ENCODE peak calls at places on chromosomes 12 and 14, in six cellular contexts. One of them, this sample, is unnamed.

GRCh38 chr12:109568486-109568885 is 4.8 kb downstream of the MMAB start:
- DNase-seq in A549: no peak
- DNase-seq in suprapubic skin: no peak
- DNase-seq in GM13977: no peak
- DNase-seq in DND-41: no peak
- DNase-seq in Panc1: no peak
- DNase-seq in this sample: no peak

GRCh38 chr12:3202734-3203446 is 125.7 kb downstream of the TSPAN9 start:
- DNase-seq in A549: peak
- DNase-seq in suprapubic skin: no peak
- DNase-seq in GM13977: peak
- DNase-seq in DND-41: peak
- DNase-seq in Panc1: peak
- DNase-seq in this sample: peak

GRCh38 chr12:81598205-81598604 is 160.9 kb downstream of the PPFIA2 start:
- DNase-seq in A549: no peak
- DNase-seq in suprapubic skin: no peak
- DNase-seq in GM13977: no peak
- DNase-seq in DND-41: no peak
- DNase-seq in Panc1: no peak
- DNase-seq in this sample: no peak

GRCh38 chr14:99899578-99900178 is 106.5 kb downstream of the EML1 start:
- DNase-seq in A549: no peak
- DNase-seq in suprapubic skin: no peak
- DNase-seq in GM13977: no peak
- DNase-seq in DND-41: no peak
- DNase-seq in Panc1: no peak
- DNase-seq in this sample: no peak

GRCh38 chr12:120820885-120821510 is 83.2 kb downstream of the SPPL3 start:
- DNase-seq in A549: no peak
- DNase-seq in suprapubic skin: no peak
- DNase-seq in GM13977: no peak
- DNase-seq in DND-41: no peak
- DNase-seq in Panc1: no peak
- DNase-seq in this sample: no peak

GRCh38 chr12:111673503-111673902 is 12.3 kb downstream of the BRAP start:
- DNase-seq in A549: no peak
- DNase-seq in suprapubic skin: no peak
- DNase-seq in GM13977: no peak
- DNase-seq in DND-41: no peak
- DNase-seq in Panc1: no peak
- DNase-seq in this sample: no peak

GRCh38 chr12:90170740-90171139 is 462.1 kb upstream of the ATP2B1 start:
- DNase-seq in A549: no peak
- DNase-seq in suprapubic skin: no peak
- DNase-seq in GM13977: no peak
- DNase-seq in DND-41: no peak
- DNase-seq in Panc1: no peak
- DNase-seq in this sample: no peak

GRCh38 chr14:75689012-75689411 is 28.0 kb downstream of the TTLL5 start:
- DNase-seq in A549: no peak
- DNase-seq in suprapubic skin: no peak
- DNase-seq in GM13977: no peak
- DNase-seq in DND-41: no peak
- DNase-seq in Panc1: no peak
- DNase-seq in this sample: no peak

GRCh38 chr14:51869426-51870113 is 9.2 kb downstream of the GNG2 start:
- DNase-seq in A549: no peak
- DNase-seq in suprapubic skin: no peak
- DNase-seq in GM13977: no peak
- DNase-seq in DND-41: no peak
- DNase-seq in Panc1: no peak
- DNase-seq in this sample: no peak

GRCh38 chr12:42240131-42240750 is 2.2 kb upstream of the YAF2 start:
- DNase-seq in A549: no peak
- DNase-seq in suprapubic skin: no peak
- DNase-seq in GM13977: no peak
- DNase-seq in DND-41: no peak
- DNase-seq in Panc1: no peak
- DNase-seq in this sample: no peak

GRCh38 chr12:78018146-78018910 is 187.6 kb downstream of the NAV3 start:
- DNase-seq in A549: no peak
- DNase-seq in suprapubic skin: no peak
- DNase-seq in GM13977: no peak
- DNase-seq in DND-41: no peak
- DNase-seq in Panc1: no peak
- DNase-seq in this sample: no peak

GRCh38 chr12:67358686-67359374 is 89.7 kb downstream of the CAND1 start:
- DNase-seq in A549: no peak
- DNase-seq in suprapubic skin: no peak
- DNase-seq in GM13977: no peak
- DNase-seq in DND-41: peak
- DNase-seq in Panc1: no peak
- DNase-seq in this sample: no peak

GRCh38 chr12:78585132-78585531 is 279.4 kb upstream of the SYT1 start:
- DNase-seq in A549: no peak
- DNase-seq in suprapubic skin: no peak
- DNase-seq in GM13977: no peak
- DNase-seq in DND-41: no peak
- DNase-seq in Panc1: no peak
- DNase-seq in this sample: no peak

GRCh38 chr12:1531160-1531653 is 63.2 kb downstream of the FBXL14 start:
- DNase-seq in A549: no peak
- DNase-seq in suprapubic skin: no peak
- DNase-seq in GM13977: no peak
- DNase-seq in DND-41: no peak
- DNase-seq in Panc1: no peak
- DNase-seq in this sample: no peak

GRCh38 chr12:88266851-88267360 is 124.8 kb downstream of the TMTC3 start:
- DNase-seq in A549: no peak
- DNase-seq in suprapubic skin: no peak
- DNase-seq in GM13977: no peak
- DNase-seq in DND-41: no peak
- DNase-seq in Panc1: no peak
- DNase-seq in this sample: no peak

GRCh38 chr14:50955373-50956043 is 11.2 kb upstream of the PYGL start:
- DNase-seq in A549: peak
- DNase-seq in suprapubic skin: peak
- DNase-seq in GM13977: no peak
- DNase-seq in DND-41: peak
- DNase-seq in Panc1: peak
- DNase-seq in this sample: no peak

GRCh38 chr14:96104469-96105057 is 65.4 kb downstream of the C14orf132 start:
- DNase-seq in A549: peak
- DNase-seq in suprapubic skin: peak
- DNase-seq in GM13977: peak
- DNase-seq in DND-41: no peak
- DNase-seq in Panc1: no peak
- DNase-seq in this sample: peak

GRCh38 chr12:84842406-84843013 is 70.1 kb downstream of the SLC6A15 start:
- DNase-seq in A549: peak
- DNase-seq in suprapubic skin: no peak
- DNase-seq in GM13977: peak
- DNase-seq in DND-41: no peak
- DNase-seq in Panc1: peak
- DNase-seq in this sample: no peak

GRCh38 chr14:35961697-35962274 is 135.6 kb downstream of the BRMS1L start:
- DNase-seq in A549: no peak
- DNase-seq in suprapubic skin: no peak
- DNase-seq in GM13977: no peak
- DNase-seq in DND-41: no peak
- DNase-seq in Panc1: no peak
- DNase-seq in this sample: no peak

GRCh38 chr12:94207467-94208432 is 59.4 kb downstream of the PLXNC1 start:
- DNase-seq in A549: no peak
- DNase-seq in suprapubic skin: no peak
- DNase-seq in GM13977: peak
- DNase-seq in DND-41: no peak
- DNase-seq in Panc1: no peak
- DNase-seq in this sample: no peak

GRCh38 chr14:91415794-91416743 is 1.6 kb downstream of the CCDC88C start:
- DNase-seq in A549: no peak
- DNase-seq in suprapubic skin: no peak
- DNase-seq in GM13977: peak
- DNase-seq in DND-41: peak
- DNase-seq in Panc1: no peak
- DNase-seq in this sample: no peak

GRCh38 chr12:53225635-53226424 is 6.2 kb downstream of the RARG start:
- DNase-seq in A549: no peak
- DNase-seq in suprapubic skin: no peak
- DNase-seq in GM13977: no peak
- DNase-seq in DND-41: no peak
- DNase-seq in Panc1: no peak
- DNase-seq in this sample: no peak

GRCh38 chr12:53223391-53224267 is 8.4 kb downstream of the RARG start:
- DNase-seq in A549: no peak
- DNase-seq in suprapubic skin: no peak
- DNase-seq in GM13977: no peak
- DNase-seq in DND-41: peak
- DNase-seq in Panc1: no peak
- DNase-seq in this sample: no peak

GRCh38 chr12:53223006-53223305 is 9.1 kb downstream of the RARG start:
- DNase-seq in A549: no peak
- DNase-seq in suprapubic skin: no peak
- DNase-seq in GM13977: no peak
- DNase-seq in DND-41: no peak
- DNase-seq in Panc1: no peak
- DNase-seq in this sample: no peak

GRCh38 chr12:53224897-53225634 is 6.9 kb downstream of the RARG start:
- DNase-seq in A549: no peak
- DNase-seq in suprapubic skin: no peak
- DNase-seq in GM13977: no peak
- DNase-seq in DND-41: no peak
- DNase-seq in Panc1: no peak
- DNase-seq in this sample: no peak

DNA sequence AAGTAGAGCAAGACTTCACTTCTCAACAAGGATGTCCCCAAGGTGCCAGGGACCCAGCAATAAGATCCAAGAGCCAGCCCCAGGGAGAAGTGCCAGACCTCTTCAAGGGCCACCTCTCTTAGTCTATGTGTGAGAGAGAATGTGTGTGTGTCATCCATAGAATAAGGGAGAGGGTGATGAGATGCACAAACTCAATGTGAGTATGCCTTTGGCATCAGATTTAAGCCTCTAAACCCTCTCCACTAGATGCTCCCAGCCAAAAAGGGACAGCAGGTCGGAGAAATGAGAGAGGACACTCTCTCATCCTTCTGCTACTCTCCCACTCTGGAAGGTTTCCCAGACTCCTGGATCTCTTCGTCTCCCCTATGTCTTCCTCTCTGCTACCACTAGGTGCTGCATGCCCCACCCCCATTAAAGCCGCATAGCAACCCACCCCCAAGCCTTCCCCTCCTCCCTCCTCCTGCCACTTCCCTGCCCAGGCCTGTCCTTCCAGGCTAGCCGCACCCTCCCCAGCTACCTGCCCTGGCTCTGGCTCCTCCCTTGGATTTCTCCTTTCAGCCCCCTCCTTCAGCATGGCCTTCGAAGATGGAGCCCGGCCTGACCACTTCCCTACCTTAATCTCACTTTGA is 7.6 kb downstream of the RARG start:
- DNase-seq in A549: peak
- DNase-seq in suprapubic skin: peak
- DNase-seq in GM13977: no peak
- DNase-seq in DND-41: no peak
- DNase-seq in Panc1: no peak
- DNase-seq in this sample: no peak
- TF ChIP-seq CTCF in A549: peak
- TF ChIP-seq CTCF in suprapubic skin: no peak
- TF ChIP-seq CTCF in GM13977: no peak
- TF ChIP-seq CTCF in DND-41: peak
- TF ChIP-seq CTCF in Panc1: no peak
- TF ChIP-seq CTCF in this sample: no peak

DNA sequence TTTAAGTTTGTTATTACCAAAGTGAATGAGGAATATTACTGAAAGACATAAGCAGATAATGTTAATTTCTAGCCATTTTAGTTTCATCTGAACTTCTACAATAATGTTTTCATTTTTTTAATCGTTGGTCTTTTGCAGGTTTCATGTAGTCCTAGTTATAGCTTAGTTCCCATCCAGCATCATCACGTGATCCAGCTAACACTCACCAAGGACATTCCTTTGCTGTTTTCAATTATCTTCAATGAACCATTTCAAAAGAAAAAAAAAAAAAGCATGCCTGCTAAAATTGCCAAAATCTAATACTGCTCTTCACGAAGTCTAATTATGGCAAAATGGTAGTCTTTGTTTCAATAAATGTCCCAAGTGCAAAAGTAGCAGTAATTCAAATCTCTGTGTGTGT is 187.7 kb upstream of the ATXN7L3B start:
- DNase-seq in A549: no peak
- DNase-seq in suprapubic skin: no peak
- DNase-seq in GM13977: no peak
- DNase-seq in DND-41: no peak
- DNase-seq in Panc1: no peak
- DNase-seq in this sample: no peak
- TF ChIP-seq CTCF in A549: no peak
- TF ChIP-seq CTCF in suprapubic skin: no peak
- TF ChIP-seq CTCF in GM13977: no peak
- TF ChIP-seq CTCF in DND-41: no peak
- TF ChIP-seq CTCF in Panc1: no peak
- TF ChIP-seq CTCF in this sample: no peak

DNA sequence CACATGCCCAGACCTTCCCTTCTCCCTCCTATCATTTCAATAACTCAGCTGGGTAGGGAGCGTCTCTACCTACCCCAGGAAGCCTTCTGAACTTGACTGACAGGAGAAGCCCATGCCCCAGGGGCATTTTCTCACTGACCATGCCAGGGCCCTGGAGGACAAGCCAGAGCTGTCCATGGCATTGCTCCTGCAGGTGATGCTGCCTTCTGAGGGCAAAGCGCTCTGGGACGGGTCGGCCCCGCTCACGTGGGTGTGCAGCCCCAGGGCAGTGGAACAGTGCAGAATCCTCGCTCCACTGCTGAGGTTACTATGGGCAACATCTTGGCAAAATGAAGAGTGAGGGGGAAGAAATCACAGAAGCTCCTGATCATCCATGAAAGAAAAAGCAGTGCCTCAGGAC is 28.5 kb upstream of the CIPC start:
- DNase-seq in A549: no peak
- DNase-seq in suprapubic skin: no peak
- DNase-seq in GM13977: no peak
- DNase-seq in DND-41: no peak
- DNase-seq in Panc1: no peak
- DNase-seq in this sample: no peak
- TF ChIP-seq CTCF in A549: no peak
- TF ChIP-seq CTCF in suprapubic skin: no peak
- TF ChIP-seq CTCF in GM13977: no peak
- TF ChIP-seq CTCF in DND-41: no peak
- TF ChIP-seq CTCF in Panc1: no peak
- TF ChIP-seq CTCF in this sample: no peak

DNA sequence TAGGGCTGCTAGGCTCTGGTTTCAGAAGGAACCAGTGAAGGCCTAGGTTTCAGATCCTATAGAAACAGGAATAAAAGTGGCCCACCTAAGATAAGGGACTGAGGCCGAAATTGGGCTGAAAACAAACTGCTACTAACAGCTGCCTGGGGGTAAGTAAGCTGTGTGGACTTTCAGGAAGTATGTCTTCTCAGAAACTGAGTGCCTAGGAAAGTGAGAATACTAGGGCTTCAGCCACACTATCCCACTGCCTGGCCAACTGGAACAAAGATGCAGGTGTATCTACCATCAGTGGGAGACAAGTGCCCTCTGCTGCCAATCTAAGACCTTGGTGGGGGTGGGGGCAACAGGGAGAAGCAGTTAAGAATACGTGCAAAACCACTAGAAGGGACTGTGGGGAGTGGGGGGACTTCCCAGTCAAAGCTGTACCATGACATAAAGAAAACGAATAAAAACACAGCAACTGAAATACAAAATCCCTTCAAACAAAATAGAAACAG is 82.5 kb downstream of the MED13L start:
- DNase-seq in A549: no peak
- DNase-seq in suprapubic skin: no peak
- DNase-seq in GM13977: peak
- DNase-seq in DND-41: peak
- DNase-seq in Panc1: no peak
- DNase-seq in this sample: no peak
- TF ChIP-seq CTCF in A549: no peak
- TF ChIP-seq CTCF in suprapubic skin: no peak
- TF ChIP-seq CTCF in GM13977: peak
- TF ChIP-seq CTCF in DND-41: peak
- TF ChIP-seq CTCF in Panc1: peak
- TF ChIP-seq CTCF in this sample: no peak

This sample was measured in omental fat pad.